ENCODE peak calls at places on chromosomes 6 and 20, in six cellular contexts. Z is cardiac muscle cell, J is uterus, M is psoas muscle, A is endothelial cell of umbilical vein, Y is hepatocyte. C is an unnamed sample.

GRCh38 chr6:168722397-168722796 is 281.4 kb downstream of the SMOC2 start:
- DNase-seq in A (no peak), M (no peak), Y (no peak), Z (no peak), J (no peak), C (no peak)

GRCh38 chr6:41163419-41163717 is 452 bp upstream of the TREM2 start:
- DNase-seq in J (no peak), M (no peak), Z (no peak), Y (no peak), A (no peak), C (no peak)

GRCh38 chr6:167553716-167554115 is 228.8 kb downstream of the TTLL2 start:
- DNase-seq in A (no peak), M (no peak), J (no peak), Z (no peak), Y (no peak), C (no peak)

GRCh38 chr6:56528412-56528841 is 114.3 kb downstream of the DST start:
- DNase-seq in M (no peak), J (no peak), Z (no peak), Y (no peak), A (peak), C (no peak)

GRCh38 chr6:5730586-5731263 is 276.0 kb downstream of the NRN1 start:
- DNase-seq in Z (no peak), A (no peak), M (no peak), J (peak), Y (no peak), C (no peak)

GRCh38 chr6:130143709-130144108 is 79.0 kb downstream of the SAMD3 start:
- DNase-seq in Y (no peak), J (no peak), M (no peak), Z (no peak), A (no peak), C (no peak)

GRCh38 chr6:125871365-125871764 is 80.6 kb downstream of the NCOA7 start:
- DNase-seq in Z (no peak), Y (no peak), A (no peak), J (no peak), M (no peak), C (no peak)

GRCh38 chr6:157761331-157761921 is 61.6 kb upstream of the SNX9 start:
- DNase-seq in Z (no peak), A (no peak), M (no peak), J (peak), Y (no peak), C (no peak)

GRCh38 chr6:111626446-111626845 is 20.8 kb upstream of the TRAF3IP2 start:
- DNase-seq in A (no peak), Z (no peak), Y (no peak), M (no peak), J (peak), C (no peak)

GRCh38 chr6:18600236-18600635 is 213.1 kb downstream of the RNF144B start:
- DNase-seq in M (no peak), Y (no peak), A (no peak), Z (no peak), J (no peak), C (no peak)

GRCh38 chr6:165846123-165846966 is 183.3 kb upstream of the PDE10A start:
- DNase-seq in A (no peak), Y (no peak), J (no peak), M (no peak), Z (no peak), C (no peak)

GRCh38 chr6:5556011-5556410 is 294.7 kb downstream of the FARS2 start:
- DNase-seq in Y (peak), M (no peak), Z (no peak), A (no peak), J (no peak), C (no peak)

GRCh38 chr6:75930954-75931689 is 141.3 kb downstream of the IMPG1 start:
- DNase-seq in Y (no peak), Z (no peak), A (no peak), J (no peak), M (no peak), C (no peak)

GRCh38 chr6:170371091-170371490 is 64.5 kb downstream of the FAM120B start:
- DNase-seq in J (no peak), A (no peak), Z (no peak), Y (no peak), M (no peak), C (no peak)

GRCh38 chr20:62466071-62466760 is 9.6 kb downstream of the GATA5 start:
- DNase-seq in Y (no peak), M (no peak), J (no peak), A (no peak), Z (no peak), C (no peak)

GRCh38 chr6:36657942-36658544 is 20.5 kb upstream of the CDKN1A start:
- DNase-seq in A (no peak), Y (no peak), J (no peak), Z (no peak), M (no peak), C (no peak)

GRCh38 chr6:9634776-9635175 is 780.1 kb downstream of the TFAP2A start:
- DNase-seq in A (no peak), Z (no peak), J (no peak), Y (no peak), M (no peak), C (no peak)

GRCh38 chr6:8658391-8658790 is 223.0 kb upstream of the SLC35B3 start:
- DNase-seq in M (no peak), Y (no peak), J (no peak), A (no peak), Z (peak), C (no peak)

GRCh38 chr6:75210885-75211739 is 5.3 kb upstream of the COL12A1 start:
- DNase-seq in Y (peak), M (no peak), J (peak), A (peak), Z (peak), C (peak)

GRCh38 chr6:133092771-133093170 is 148.4 kb upstream of the EYA4 start:
- DNase-seq in M (no peak), Y (no peak), Z (no peak), A (no peak), J (no peak), C (no peak)
- TF ChIP-seq CTCF in M (no peak), Y (no peak), Z (no peak), A (no peak), J (no peak), C (no peak)

GRCh38 chr6:118263929-118264486 is 284.1 kb upstream of the PLN start:
- DNase-seq in J (no peak), A (peak), Z (peak), M (no peak), Y (peak), C (peak)
- TF ChIP-seq CTCF in J (peak), A (no peak), Z (peak), M (peak), Y (peak), C (peak)

DNA sequence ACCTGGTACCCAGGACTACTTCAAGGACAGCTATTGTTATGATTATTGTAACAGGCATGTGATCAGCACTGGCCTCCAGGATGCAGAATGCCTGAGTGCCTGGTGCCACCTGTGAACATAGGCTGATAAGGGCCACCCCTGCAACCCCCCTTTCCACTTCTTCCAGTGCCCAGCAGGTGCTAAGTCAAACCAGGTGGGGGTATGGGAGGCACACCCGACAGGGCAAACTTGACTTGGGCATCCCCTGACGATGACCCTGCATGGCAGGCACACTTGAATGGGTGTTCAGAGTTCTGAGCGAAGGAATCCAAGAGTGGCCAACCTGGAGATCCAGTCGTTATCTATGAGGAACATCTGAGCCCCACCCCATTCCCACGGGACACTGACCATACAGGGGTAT is 3.4 kb downstream of the ADA start:
- DNase-seq in Z (no peak), M (no peak), Y (no peak), A (no peak), J (no peak), C (no peak)
- TF ChIP-seq CTCF in Z (no peak), M (no peak), Y (no peak), A (no peak), J (no peak), C (no peak)

GRCh38 chr6:35018746-35019145 is 122.4 kb downstream of the TCP11 start:
- DNase-seq in Y (no peak), A (peak), M (no peak), J (no peak), Z (no peak), C (no peak)

GRCh38 chr6:35018184-35018523 is 123.0 kb downstream of the TCP11 start:
- DNase-seq in Y (no peak), Z (no peak), J (no peak), A (no peak), M (no peak), C (no peak)

GRCh38 chr6:35019171-35019570 is 122.0 kb downstream of the TCP11 start:
- DNase-seq in Z (no peak), J (no peak), A (no peak), M (no peak), Y (no peak), C (no peak)

GRCh38 chr6:35016417-35017221 is 124.5 kb downstream of the TCP11 start:
- DNase-seq in J (peak), A (peak), Z (peak), M (peak), Y (peak), C (no peak)

DNA sequence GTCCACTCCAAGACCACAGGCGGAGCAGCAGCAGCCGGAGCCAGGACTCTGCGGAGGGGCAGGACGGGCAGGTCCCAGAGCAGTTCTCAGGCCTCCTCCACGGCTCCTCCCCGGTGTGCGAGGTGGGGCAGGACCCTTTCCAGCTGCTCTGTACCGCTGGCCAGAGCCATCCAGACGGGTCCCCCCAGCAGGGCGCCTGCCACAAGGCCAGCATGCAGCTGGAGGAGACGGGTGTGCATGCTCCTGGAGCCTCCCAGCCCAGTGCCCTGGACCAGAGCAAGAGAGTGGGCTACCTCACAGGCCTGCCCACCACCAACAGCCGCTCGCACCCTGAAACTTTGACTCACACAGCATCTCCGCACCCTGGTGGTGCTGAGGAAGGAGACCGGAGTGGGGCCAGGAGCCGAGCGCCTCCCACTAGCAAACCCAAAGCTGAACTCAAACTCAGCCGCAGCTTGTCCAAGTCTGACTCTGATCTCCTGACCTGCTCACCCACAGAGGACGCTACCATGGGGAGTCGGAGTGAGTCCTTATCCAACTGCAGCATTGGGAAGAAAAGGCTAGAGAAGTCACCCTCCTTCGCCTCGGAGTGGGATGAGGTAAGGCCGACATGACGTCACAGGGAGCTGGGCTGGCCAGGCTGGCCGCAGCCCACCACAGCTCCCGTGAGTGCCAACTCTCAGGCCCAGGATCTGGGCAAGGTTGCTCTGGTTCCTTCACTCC is 123.5 kb downstream of the TCP11 start:
- DNase-seq in J (peak), A (peak), Y (no peak), M (peak), Z (no peak), C (peak)
- TF ChIP-seq CTCF in J (no peak), A (peak), Y (no peak), M (no peak), Z (peak), C (no peak)

GRCh38 chr20:57499676-57500075 is 25.3 kb downstream of the CTCFL start:
- DNase-seq in Z (no peak), Y (no peak), M (no peak), A (no peak), J (no peak), C (no peak)

GRCh38 chr20:57496592-57496991 is 28.3 kb downstream of the CTCFL start:
- DNase-seq in Y (no peak), A (no peak), J (no peak), Z (no peak), M (no peak), C (no peak)

GRCh38 chr20:57500235-57500634 is 24.7 kb downstream of the CTCFL start:
- DNase-seq in Z (no peak), M (no peak), A (no peak), Y (no peak), J (no peak), C (no peak)

GRCh38 chr20:57500941-57501340 is 24.0 kb downstream of the CTCFL start:
- DNase-seq in M (no peak), Y (no peak), J (no peak), A (no peak), Z (no peak), C (no peak)

DNA sequence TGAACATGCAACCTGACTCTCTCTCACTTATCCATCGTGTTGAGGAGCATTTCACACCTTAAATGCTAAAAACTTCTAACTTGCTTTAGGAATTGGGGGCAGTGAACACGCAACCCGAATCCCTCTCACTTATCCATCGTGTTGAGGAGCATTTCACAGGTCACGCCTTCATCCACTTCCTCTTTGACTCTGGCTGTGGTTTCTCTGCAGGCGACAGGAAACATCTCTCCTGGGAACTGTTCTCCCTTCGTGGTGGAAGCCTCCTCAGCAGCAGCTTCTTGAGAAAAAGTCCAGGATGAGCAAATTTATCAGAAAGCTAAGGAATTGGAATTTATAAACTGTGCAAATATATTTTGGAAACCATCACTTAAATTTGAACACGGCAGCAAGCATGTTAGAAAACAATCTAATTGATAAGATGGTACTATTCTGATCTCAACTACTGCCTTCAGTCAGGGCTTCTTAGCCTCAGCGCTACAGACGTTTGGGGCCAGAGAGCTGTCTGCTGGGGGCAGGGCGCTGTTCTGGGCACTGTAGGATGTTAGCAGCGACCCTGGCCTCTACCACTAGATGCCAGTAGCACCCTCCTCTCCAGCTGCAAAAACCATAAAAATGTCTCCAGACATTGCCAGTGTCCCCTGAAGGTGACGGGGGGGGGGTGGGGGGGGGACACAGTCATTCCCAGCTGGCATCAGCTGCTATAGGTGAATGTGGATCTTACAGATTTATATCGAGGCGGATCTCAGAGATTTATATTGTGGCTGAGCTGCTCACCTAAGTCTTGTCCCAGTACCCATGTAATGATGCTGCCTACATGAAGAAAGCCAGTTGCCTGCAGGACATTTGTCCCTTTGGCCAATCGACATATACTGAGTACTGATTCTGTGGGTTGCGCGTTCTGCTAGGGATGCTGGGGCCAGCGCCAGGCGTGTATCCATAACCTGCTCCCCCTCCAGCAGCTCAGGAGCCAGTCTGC is 26.2 kb downstream of the CTCFL start:
- DNase-seq in M (no peak), Z (peak), Y (peak), A (no peak), J (no peak), C (peak)
- TF ChIP-seq CTCF in M (no peak), Z (peak), Y (peak), A (peak), J (no peak), C (peak)

DNA sequence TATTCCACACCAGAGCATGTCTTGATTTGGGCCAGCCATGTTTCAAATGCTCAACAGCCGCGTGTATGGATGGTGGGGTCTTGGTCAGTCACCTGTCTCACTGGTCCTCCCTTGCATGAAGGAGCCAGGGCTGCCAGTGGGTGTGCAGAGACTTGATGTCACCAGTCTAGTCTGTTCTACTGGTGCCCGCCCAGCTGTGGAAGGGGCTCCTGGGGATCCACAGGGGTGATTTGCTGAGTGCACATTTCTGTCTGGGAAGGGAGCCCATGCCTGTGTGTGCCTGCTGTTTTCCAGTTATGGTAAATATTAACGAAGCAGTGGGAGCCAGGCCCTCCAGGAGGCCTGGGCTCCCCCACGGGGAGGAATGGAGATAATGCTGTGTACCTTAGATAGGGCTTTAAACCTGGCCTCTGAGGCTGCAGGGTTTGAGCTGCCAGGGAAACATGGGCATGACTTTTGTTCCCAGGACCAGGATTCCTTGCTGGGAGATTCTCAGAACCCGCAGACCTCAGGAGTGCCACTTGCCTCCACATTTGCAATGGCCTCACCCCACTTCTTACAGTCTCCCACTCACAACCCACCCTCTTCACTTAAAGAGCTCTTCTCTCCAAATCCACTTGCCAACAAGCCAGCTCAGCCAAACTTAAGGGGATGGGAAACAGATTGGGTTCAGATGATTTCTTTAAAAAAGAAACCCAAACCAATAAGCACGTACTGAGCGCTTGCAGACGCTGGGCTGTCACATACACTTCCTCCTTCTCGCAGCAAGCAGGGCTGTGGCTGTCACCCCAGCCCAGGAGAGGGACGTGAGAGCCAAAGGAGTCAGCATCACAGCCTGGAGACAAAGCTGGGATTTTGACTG is 54.1 kb downstream of the VEGFA start:
- DNase-seq in M (no peak), Y (peak), Z (no peak), A (no peak), J (no peak), C (no peak)
- TF ChIP-seq CTCF in M (no peak), Y (no peak), Z (no peak), A (no peak), J (no peak), C (no peak)

GRCh38 chr6:31712296-31712695 is 2.9 kb upstream of the LY6G6D start:
- DNase-seq in Z (no peak), M (no peak), J (no peak), A (no peak), Y (no peak), C (no peak)
- TF ChIP-seq CTCF in Z (no peak), M (no peak), J (no peak), A (peak), Y (no peak), C (no peak)

DNA sequence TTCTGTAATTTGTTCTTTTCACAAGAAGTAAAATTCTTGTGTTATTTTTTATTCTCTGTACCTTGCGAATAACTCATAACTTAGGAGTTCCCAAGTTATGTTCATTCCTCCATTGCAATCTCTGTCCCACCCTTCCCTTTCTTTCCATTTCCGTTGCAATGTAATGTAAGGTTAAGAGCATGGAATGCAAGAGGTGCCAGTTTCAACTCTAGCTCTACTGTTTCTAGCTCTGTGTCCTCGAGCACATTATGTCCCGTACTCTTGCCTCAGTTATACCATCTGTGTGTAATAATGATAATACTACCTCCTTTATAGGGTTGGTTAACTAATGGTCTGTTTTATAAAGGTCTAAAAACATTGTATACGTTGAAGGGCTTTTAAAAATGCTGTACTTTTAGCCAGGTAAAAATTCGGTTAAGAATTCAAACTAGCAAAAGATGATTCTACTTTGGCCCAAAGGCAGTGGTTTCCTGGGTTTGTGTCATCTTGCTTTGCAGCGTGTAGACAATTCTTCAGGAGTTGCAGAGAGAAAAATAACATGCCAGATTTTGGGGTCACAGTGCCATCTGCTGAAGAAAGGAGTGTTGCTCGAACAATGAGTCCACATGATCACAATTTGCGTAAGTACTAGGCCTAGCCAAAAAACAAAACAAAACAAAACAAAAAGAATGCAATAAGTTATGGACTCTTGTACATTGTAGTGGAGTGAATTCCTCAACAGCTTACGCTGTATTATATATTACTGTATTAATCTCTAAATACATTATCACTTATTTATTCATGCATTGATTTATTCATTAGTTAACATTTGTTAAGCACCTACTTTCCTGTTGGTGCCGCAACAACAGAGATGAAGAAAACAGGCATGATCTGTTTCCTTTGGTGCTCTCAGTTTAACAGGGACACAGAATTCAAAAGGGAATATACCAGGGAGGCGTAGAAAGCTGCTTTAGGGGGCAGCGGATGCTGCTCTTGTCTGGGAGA is 10.0 kb upstream of the PFDN4 start:
- DNase-seq in A (no peak), Y (peak), J (no peak), M (no peak), Z (no peak), C (no peak)
- TF ChIP-seq CTCF in A (no peak), Y (peak), J (peak), M (no peak), Z (peak), C (no peak)